ENCODE peak calls at places on chromosomes 4 and X, in nine cellular contexts. D, M, S, K, G, J, P, T and B are unnamed samples.
A peak's percentile ranks its signal among the peaks of the same experiment; 100 is the strongest.

GRCh38 chr4:10722957-10723356 is 38.4 kb upstream of the CLNK start:
- DNase-seq in S (no peak), P (no peak), G (no peak), J (no peak), D (no peak), M (no peak), K (no peak), T (no peak), B (no peak)

GRCh38 chrX:13085533-13085932 is 41.1 kb upstream of the FAM9C start:
- DNase-seq in S (peak; percentile 53), G (no peak), T (no peak), D (peak; percentile 47), K (no peak), M (no peak), J (no peak), P (no peak), B (no peak)

GRCh38 chrX:150478496-150479492 is 89.6 kb upstream of the MTM1 start:
- DNase-seq in K (no peak), S (peak; percentile 40), D (no peak), P (no peak), T (no peak), G (no peak), M (no peak), J (no peak), B (no peak)

GRCh38 chrX:141405486-141405877 is 163.2 kb upstream of the SPANXC start:
- DNase-seq in G (no peak), S (no peak), P (no peak), K (no peak), T (peak; percentile 10), M (no peak), J (no peak), D (no peak), B (no peak)

GRCh38 chr4:98546910-98547544 is 111.4 kb downstream of the TSPAN5 start:
- DNase-seq in S (no peak), D (no peak), M (no peak), G (peak; percentile 54), T (peak; percentile 84), K (no peak), P (no peak), J (peak; percentile 66), B (peak; percentile 48)

GRCh38 chrX:22220941-22221340 is 51.8 kb upstream of the CBLL2 start:
- DNase-seq in T (peak; percentile 2), P (no peak), D (no peak), S (no peak), G (peak; percentile 88), M (no peak), K (no peak), J (no peak), B (peak; percentile 70)

GRCh38 chr4:142615324-142615665 is 230.8 kb downstream of the INPP4B start:
- DNase-seq in J (no peak), S (no peak), D (no peak), G (peak; percentile 71), K (no peak), T (peak; percentile 39), P (no peak), M (no peak), B (peak; percentile 81)

GRCh38 chr4:151694819-151695730 is 65.7 kb downstream of the GATB start:
- DNase-seq in D (no peak), S (no peak), P (no peak), G (no peak), T (no peak), J (no peak), M (no peak), K (no peak), B (no peak)

GRCh38 chrX:47483310-47484268 is 567 bp upstream of the ZNF41 start:
- DNase-seq in S (no peak), D (no peak), P (no peak), M (no peak), J (peak; percentile 15), K (no peak), T (peak; percentile 49), G (peak; percentile 30), B (peak; percentile 9)

GRCh38 chr4:13522282-13523104 is 21.8 kb downstream of the NKX3-2 start:
- DNase-seq in G (no peak), D (no peak), T (no peak), S (peak; percentile 41), K (no peak), J (no peak), P (no peak), M (no peak), B (no peak)

GRCh38 chr4:6426571-6427438 is 45.6 kb downstream of the PPP2R2C start:
- DNase-seq in P (no peak), S (no peak), J (no peak), D (no peak), M (no peak), G (no peak), K (no peak), T (no peak), B (no peak)

GRCh38 chr4:119025916-119026661 is 109.5 kb upstream of the MYOZ2 start:
- DNase-seq in J (no peak), M (no peak), G (peak; percentile 93), K (no peak), S (no peak), D (no peak), P (no peak), T (peak; percentile 92), B (peak; percentile 84)

GRCh38 chr4:95283320-95283719 is 265.5 kb downstream of the UNC5C start:
- DNase-seq in D (no peak), G (no peak), P (no peak), T (peak; percentile 17), M (no peak), J (no peak), S (no peak), K (no peak), B (no peak)

GRCh38 chr4:124431663-124432192 is 280.8 kb downstream of the ANKRD50 start:
- DNase-seq in S (no peak), J (no peak), T (no peak), G (peak; percentile 75), P (no peak), D (no peak), K (no peak), M (no peak), B (peak; percentile 24)

GRCh38 chr4:70874268-70875156 is 27.7 kb upstream of the MOB1B start:
- DNase-seq in T (no peak), J (no peak), M (no peak), D (no peak), G (no peak), P (no peak), K (no peak), S (no peak), B (no peak)

GRCh38 chr4:102869569-102870227 is 906 bp downstream of the CISD2 start:
- DNase-seq in P (no peak), J (no peak), D (no peak), T (no peak), S (no peak), G (peak; percentile 2), M (no peak), K (no peak), B (no peak)

GRCh38 chr4:102411416-102411815 is 66.1 kb upstream of the SLC39A8 start:
- DNase-seq in K (no peak), J (no peak), G (no peak), D (no peak), T (no peak), S (no peak), P (no peak), M (no peak), B (no peak)

GRCh38 chr4:41514169-41514568 is 23.8 kb upstream of the LIMCH1 start:
- DNase-seq in D (no peak), J (no peak), G (no peak), P (no peak), T (no peak), S (no peak), M (no peak), K (no peak), B (no peak)